ENCODE peak calls at places on chromosomes 3 and 15, in four cellular contexts. One of them, this sample, is unnamed. For H3K27me3, the result is how much of the 10 kb centered on the place peaks cover.

GRCh38 chr3:146581877-146582508 is 23.2 kb downstream of the PLSCR5 start:
- DNase-seq in HepG2: peak
- DNase-seq in K562: no peak
- DNase-seq in GM12878: no peak
- DNase-seq in this sample: no peak

GRCh38 chr15:77009176-77009575 is 14.2 kb downstream of the PSTPIP1 start:
- DNase-seq in GM12878: no peak
- DNase-seq in HepG2: no peak
- DNase-seq in K562: no peak
- DNase-seq in this sample: no peak

GRCh38 chr15:41945221-41945620 is 27.1 kb downstream of the EHD4 start:
- DNase-seq in GM12878: no peak
- DNase-seq in K562: no peak
- DNase-seq in HepG2: no peak
- DNase-seq in this sample: no peak

GRCh38 chr3:103052236-103052830 is 617.5 kb downstream of the ZPLD1 start:
- DNase-seq in GM12878: no peak
- DNase-seq in K562: no peak
- DNase-seq in HepG2: no peak
- DNase-seq in this sample: no peak

GRCh38 chr3:33035596-33035995 is 61.4 kb downstream of the GLB1 start:
- DNase-seq in K562: no peak
- DNase-seq in GM12878: no peak
- DNase-seq in HepG2: no peak
- DNase-seq in this sample: no peak

GRCh38 chr15:46091860-46092450 is 457.1 kb downstream of the SQOR start:
- DNase-seq in K562: peak
- DNase-seq in HepG2: peak
- DNase-seq in GM12878: no peak
- DNase-seq in this sample: peak

GRCh38 chr3:117885046-117885445 is 1149.6 kb downstream of the IGSF11 start:
- DNase-seq in K562: no peak
- DNase-seq in HepG2: no peak
- DNase-seq in GM12878: no peak
- DNase-seq in this sample: no peak

GRCh38 chr15:37045241-37045640 is 55.1 kb downstream of the MEIS2 start:
- DNase-seq in HepG2: no peak
- DNase-seq in GM12878: no peak
- DNase-seq in K562: no peak
- DNase-seq in this sample: peak

GRCh38 chr15:97156739-97157265 is 803.7 kb upstream of the ARRDC4 start:
- DNase-seq in K562: no peak
- DNase-seq in GM12878: no peak
- DNase-seq in HepG2: no peak
- DNase-seq in this sample: no peak

GRCh38 chr3:187396661-187397060 is 28.5 kb downstream of the RTP4 start:
- DNase-seq in HepG2: no peak
- DNase-seq in K562: no peak
- DNase-seq in GM12878: no peak
- DNase-seq in this sample: no peak

GRCh38 chr15:63402498-63403253 is 21.0 kb upstream of the CA12 start:
- DNase-seq in GM12878: no peak
- DNase-seq in HepG2: peak
- DNase-seq in K562: peak
- DNase-seq in this sample: peak

GRCh38 chr15:78854973-78855372 is 17.7 kb upstream of the MORF4L1 start:
- DNase-seq in K562: no peak
- DNase-seq in HepG2: no peak
- DNase-seq in GM12878: no peak
- DNase-seq in this sample: no peak

GRCh38 chr3:12507871-12508281 is 23.6 kb downstream of the TSEN2 start:
- DNase-seq in GM12878: no peak
- DNase-seq in HepG2: no peak
- DNase-seq in K562: no peak
- DNase-seq in this sample: no peak

GRCh38 chr15:66071621-66072295 is 181.8 kb downstream of the MEGF11 start:
- DNase-seq in K562: no peak
- DNase-seq in HepG2: no peak
- DNase-seq in GM12878: no peak
- DNase-seq in this sample: no peak

GRCh38 chr15:47184003-47184404 is 533.3 kb upstream of the SEMA6D start:
- DNase-seq in HepG2: no peak
- DNase-seq in GM12878: no peak
- DNase-seq in K562: no peak
- DNase-seq in this sample: peak

GRCh38 chr3:38843898-38844297 is 27.9 kb upstream of the SCN10A start:
- DNase-seq in GM12878: no peak
- DNase-seq in K562: no peak
- DNase-seq in HepG2: peak
- DNase-seq in this sample: peak

GRCh38 chr15:40958146-40958545 is 4.9 kb downstream of the CHAC1 start:
- DNase-seq in K562: no peak
- DNase-seq in GM12878: no peak
- DNase-seq in HepG2: no peak
- DNase-seq in this sample: peak

GRCh38 chr3:133452603-133453313 is 52.9 kb downstream of the BFSP2 start:
- DNase-seq in HepG2: peak
- DNase-seq in GM12878: no peak
- DNase-seq in K562: no peak
- DNase-seq in this sample: no peak

GRCh38 chr3:72797773-72798543 is 50.3 kb downstream of the SHQ1 start:
- DNase-seq in HepG2: peak
- DNase-seq in K562: peak
- DNase-seq in GM12878: no peak
- DNase-seq in this sample: peak

DNA sequence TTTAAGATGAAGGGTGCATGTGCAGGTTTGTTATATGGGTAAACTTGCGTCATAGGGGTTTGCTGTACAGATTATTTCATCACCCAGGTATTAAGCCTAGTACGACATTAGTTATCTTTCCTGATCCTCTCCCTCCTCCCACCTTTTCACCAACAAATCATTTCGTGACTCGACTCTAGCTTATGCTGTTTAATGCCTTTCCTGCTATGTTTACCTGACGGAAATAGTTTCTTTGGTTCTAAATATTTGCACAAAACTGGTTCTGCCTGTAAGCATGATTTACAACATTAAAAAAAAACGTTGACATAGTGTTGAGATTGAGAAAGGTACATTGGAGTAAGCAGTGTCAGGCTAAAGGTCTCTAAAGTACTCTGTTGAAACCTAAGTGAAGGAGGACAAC is 2.4 kb downstream of the GNL3 start:
- DNase-seq in K562: no peak
- DNase-seq in HepG2: no peak
- DNase-seq in GM12878: no peak
- DNase-seq in this sample: no peak
- TF ChIP-seq JUNB in K562: no peak
- TF ChIP-seq JUNB in HepG2: no peak
- TF ChIP-seq JUNB in GM12878: no peak
- TF ChIP-seq JUNB in this sample: no peak

DNA sequence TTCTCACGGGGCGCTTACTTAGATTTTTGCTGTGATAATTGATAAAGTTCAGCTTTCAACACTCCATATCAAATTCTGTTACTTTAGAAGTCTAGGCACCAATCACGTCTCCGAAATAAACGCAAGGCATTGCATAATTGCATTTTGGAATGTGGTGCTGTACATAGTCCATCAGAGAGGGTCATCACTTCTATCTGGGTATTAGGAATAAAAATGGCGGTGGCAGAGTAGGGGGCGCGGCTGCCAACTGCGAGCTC is 365 bp upstream of the UQCC5 start:
- DNase-seq in K562: no peak
- DNase-seq in HepG2: no peak
- DNase-seq in GM12878: no peak
- DNase-seq in this sample: no peak
- H3K27me3 ChIP-seq in K562: under half
- H3K27me3 ChIP-seq in HepG2: under half
- H3K27me3 ChIP-seq in GM12878: under half
- H3K27me3 ChIP-seq in this sample: under half

GRCh38 chr3:105752791-105753415 is 115.9 kb downstream of the CBLB start:
- DNase-seq in K562: no peak
- DNase-seq in HepG2: no peak
- DNase-seq in GM12878: no peak
- DNase-seq in this sample: no peak
- TF ChIP-seq JUNB in K562: no peak
- TF ChIP-seq JUNB in HepG2: no peak
- TF ChIP-seq JUNB in GM12878: no peak
- TF ChIP-seq JUNB in this sample: no peak

GRCh38 chr3:19739504-19739903 is 194.5 kb downstream of the EFHB start:
- DNase-seq in GM12878: no peak
- DNase-seq in K562: no peak
- DNase-seq in HepG2: no peak
- DNase-seq in this sample: no peak
- H3K27me3 ChIP-seq in GM12878: under half
- H3K27me3 ChIP-seq in K562: under half
- H3K27me3 ChIP-seq in HepG2: under half
- H3K27me3 ChIP-seq in this sample: under half

GRCh38 chr15:53126144-53126543 is 336.0 kb upstream of the ONECUT1 start:
- DNase-seq in K562: no peak
- DNase-seq in HepG2: no peak
- DNase-seq in GM12878: no peak
- DNase-seq in this sample: no peak

GRCh38 chr15:53133255-53133654 is 343.1 kb upstream of the ONECUT1 start:
- DNase-seq in HepG2: no peak
- DNase-seq in GM12878: no peak
- DNase-seq in K562: no peak
- DNase-seq in this sample: no peak

GRCh38 chr15:53128652-53129051 is 338.5 kb upstream of the ONECUT1 start:
- DNase-seq in GM12878: no peak
- DNase-seq in HepG2: no peak
- DNase-seq in K562: no peak
- DNase-seq in this sample: no peak

DNA sequence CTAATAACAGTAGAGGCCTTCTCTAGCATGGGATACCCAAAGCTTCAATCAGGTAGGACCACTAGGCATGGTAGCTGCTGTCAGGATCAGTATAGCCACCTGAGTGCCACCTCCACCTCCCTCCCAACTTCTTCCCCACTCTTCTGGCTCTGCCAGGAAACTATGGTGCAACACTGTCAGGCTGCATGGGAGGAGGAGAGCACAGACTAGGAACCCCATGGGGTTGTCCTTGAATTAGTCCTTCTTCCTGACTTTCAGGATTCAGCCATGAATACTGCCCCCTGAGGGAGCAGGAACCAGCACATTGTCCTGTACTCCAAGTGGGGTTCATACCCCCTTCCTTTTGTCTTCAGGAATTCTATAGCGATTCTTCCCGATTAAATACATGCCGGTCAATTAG is 340.8 kb upstream of the ONECUT1 start:
- DNase-seq in K562: no peak
- DNase-seq in HepG2: no peak
- DNase-seq in GM12878: no peak
- DNase-seq in this sample: no peak
- TF ChIP-seq JUNB in K562: no peak
- TF ChIP-seq JUNB in HepG2: no peak
- TF ChIP-seq JUNB in GM12878: no peak
- TF ChIP-seq JUNB in this sample: no peak

GRCh38 chr15:88390502-88390901 is 76.7 kb downstream of the MRPL46 start:
- DNase-seq in GM12878: no peak
- DNase-seq in HepG2: no peak
- DNase-seq in K562: no peak
- DNase-seq in this sample: no peak
- H3K27me3 ChIP-seq in GM12878: under half
- H3K27me3 ChIP-seq in HepG2: under half
- H3K27me3 ChIP-seq in K562: under half
- H3K27me3 ChIP-seq in this sample: under half

DNA sequence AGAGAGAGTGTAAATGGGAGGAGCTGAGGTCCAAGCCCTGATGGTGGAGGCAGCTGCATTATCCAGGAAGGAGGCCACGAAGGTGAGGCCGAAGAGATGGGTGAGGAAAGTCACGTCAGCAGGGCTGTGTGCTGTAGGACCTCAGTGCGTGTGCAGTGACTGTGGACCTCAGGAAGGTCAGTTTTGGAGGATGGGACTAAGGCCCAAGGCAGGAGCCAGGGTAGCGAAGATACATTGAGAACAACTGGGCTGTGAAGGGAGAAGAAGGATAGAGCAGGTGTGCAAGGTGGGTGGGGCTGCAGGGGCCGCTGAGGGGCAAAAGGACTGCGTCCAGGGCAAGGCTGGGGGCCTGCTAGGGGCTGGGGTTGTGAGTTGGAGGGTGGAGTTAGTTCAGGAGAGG is 4.9 kb downstream of the KLHL40 start:
- DNase-seq in GM12878: no peak
- DNase-seq in K562: no peak
- DNase-seq in HepG2: no peak
- DNase-seq in this sample: no peak
- TF ChIP-seq JUNB in GM12878: no peak
- TF ChIP-seq JUNB in K562: no peak
- TF ChIP-seq JUNB in HepG2: no peak
- TF ChIP-seq JUNB in this sample: no peak

DNA sequence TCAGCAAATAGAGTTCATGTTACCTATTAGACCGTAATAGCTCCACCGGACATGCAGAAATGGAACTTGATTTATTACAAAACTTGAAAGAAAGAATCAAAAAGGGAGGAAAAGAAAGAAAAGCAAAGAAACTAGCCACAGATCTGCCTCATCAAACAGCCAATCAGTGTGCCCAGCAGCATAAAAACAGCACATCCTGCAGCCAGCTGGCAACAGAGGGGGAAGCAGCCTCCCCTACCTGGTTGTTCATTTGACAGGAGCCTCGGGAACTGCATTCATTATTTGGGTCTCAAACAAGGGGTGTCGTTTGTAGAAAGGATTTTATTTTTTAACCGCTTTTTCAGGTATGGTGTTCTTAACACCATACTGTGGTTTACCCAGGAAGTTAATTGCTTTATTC is 181.5 kb upstream of the TOPAZ1 start:
- DNase-seq in GM12878: no peak
- DNase-seq in K562: no peak
- DNase-seq in HepG2: no peak
- DNase-seq in this sample: no peak
- H3K27me3 ChIP-seq in GM12878: under half
- H3K27me3 ChIP-seq in K562: under half
- H3K27me3 ChIP-seq in HepG2: under half
- H3K27me3 ChIP-seq in this sample: under half

GRCh38 chr3:56980798-56981390 is 79.6 kb upstream of the SPATA12 start:
- DNase-seq in K562: no peak
- DNase-seq in GM12878: no peak
- DNase-seq in HepG2: no peak
- DNase-seq in this sample: no peak
- TF ChIP-seq JUNB in K562: no peak
- TF ChIP-seq JUNB in GM12878: no peak
- TF ChIP-seq JUNB in HepG2: no peak
- TF ChIP-seq JUNB in this sample: no peak

GRCh38 chr15:89363770-89364169 is 29.1 kb upstream of the POLG start:
- DNase-seq in K562: no peak
- DNase-seq in GM12878: no peak
- DNase-seq in HepG2: no peak
- DNase-seq in this sample: no peak
- H3K27me3 ChIP-seq in K562: half or more
- H3K27me3 ChIP-seq in GM12878: under half
- H3K27me3 ChIP-seq in HepG2: under half
- H3K27me3 ChIP-seq in this sample: half or more

This sample was measured in GM23338.